ENCODE peak calls at places on chromosome 19, in nine cellular contexts. One of them, this sample, is unnamed.

GRCh38 chr19:30406220-30406944 is 34.2 kb downstream of the ZNF536 start:
- DNase-seq in foreskin fibroblast: peak
- DNase-seq in hepatocyte: peak
- DNase-seq in esophagus squamous epithelium: no peak
- DNase-seq in glutamatergic neuron: no peak
- DNase-seq in astrocyte of the spinal cord: no peak
- DNase-seq in ascending aorta: no peak
- DNase-seq in CD4-positive, alpha-beta T cell: no peak
- DNase-seq in B cell: no peak
- DNase-seq in this sample: peak

GRCh38 chr19:38713227-38713649 is 31.0 kb downstream of the CAPN12 start:
- DNase-seq in B cell: no peak
- DNase-seq in esophagus squamous epithelium: no peak
- DNase-seq in foreskin fibroblast: peak
- DNase-seq in glutamatergic neuron: no peak
- DNase-seq in hepatocyte: no peak
- DNase-seq in ascending aorta: no peak
- DNase-seq in astrocyte of the spinal cord: no peak
- DNase-seq in CD4-positive, alpha-beta T cell: no peak
- DNase-seq in this sample: no peak

GRCh38 chr19:7366701-7367420 is 18.1 kb downstream of the ARHGEF18 start:
- DNase-seq in CD4-positive, alpha-beta T cell: no peak
- DNase-seq in hepatocyte: no peak
- DNase-seq in astrocyte of the spinal cord: peak
- DNase-seq in B cell: peak
- DNase-seq in foreskin fibroblast: peak
- DNase-seq in ascending aorta: no peak
- DNase-seq in esophagus squamous epithelium: no peak
- DNase-seq in glutamatergic neuron: no peak
- DNase-seq in this sample: no peak

GRCh38 chr19:29372921-29373797 is 152.6 kb upstream of the VSTM2B start:
- DNase-seq in ascending aorta: no peak
- DNase-seq in esophagus squamous epithelium: no peak
- DNase-seq in glutamatergic neuron: no peak
- DNase-seq in B cell: no peak
- DNase-seq in hepatocyte: peak
- DNase-seq in CD4-positive, alpha-beta T cell: no peak
- DNase-seq in astrocyte of the spinal cord: no peak
- DNase-seq in foreskin fibroblast: no peak
- DNase-seq in this sample: peak

GRCh38 chr19:13079542-13079986 is 23.1 kb downstream of the LYL1 start:
- DNase-seq in glutamatergic neuron: peak
- DNase-seq in B cell: no peak
- DNase-seq in hepatocyte: peak
- DNase-seq in esophagus squamous epithelium: no peak
- DNase-seq in CD4-positive, alpha-beta T cell: no peak
- DNase-seq in astrocyte of the spinal cord: peak
- DNase-seq in ascending aorta: no peak
- DNase-seq in foreskin fibroblast: peak
- DNase-seq in this sample: no peak

GRCh38 chr19:3184847-3185481 is 766 bp upstream of the NCLN start:
- DNase-seq in foreskin fibroblast: peak
- DNase-seq in astrocyte of the spinal cord: no peak
- DNase-seq in esophagus squamous epithelium: peak
- DNase-seq in B cell: no peak
- DNase-seq in hepatocyte: peak
- DNase-seq in glutamatergic neuron: peak
- DNase-seq in CD4-positive, alpha-beta T cell: peak
- DNase-seq in ascending aorta: peak
- DNase-seq in this sample: no peak

GRCh38 chr19:1874554-1875185 is 10.6 kb downstream of the ABHD17A start:
- DNase-seq in foreskin fibroblast: no peak
- DNase-seq in astrocyte of the spinal cord: no peak
- DNase-seq in ascending aorta: no peak
- DNase-seq in esophagus squamous epithelium: no peak
- DNase-seq in hepatocyte: no peak
- DNase-seq in glutamatergic neuron: no peak
- DNase-seq in B cell: no peak
- DNase-seq in CD4-positive, alpha-beta T cell: no peak
- DNase-seq in this sample: no peak

GRCh38 chr19:19226663-19227062 is 14.9 kb downstream of the NCAN start:
- DNase-seq in CD4-positive, alpha-beta T cell: no peak
- DNase-seq in foreskin fibroblast: no peak
- DNase-seq in astrocyte of the spinal cord: no peak
- DNase-seq in hepatocyte: no peak
- DNase-seq in B cell: no peak
- DNase-seq in esophagus squamous epithelium: no peak
- DNase-seq in ascending aorta: no peak
- DNase-seq in glutamatergic neuron: no peak
- DNase-seq in this sample: no peak

GRCh38 chr19:40312533-40312932 is 27.4 kb upstream of the AKT2 start:
- DNase-seq in foreskin fibroblast: no peak
- DNase-seq in esophagus squamous epithelium: no peak
- DNase-seq in glutamatergic neuron: no peak
- DNase-seq in astrocyte of the spinal cord: no peak
- DNase-seq in hepatocyte: no peak
- DNase-seq in CD4-positive, alpha-beta T cell: no peak
- DNase-seq in B cell: no peak
- DNase-seq in ascending aorta: no peak
- DNase-seq in this sample: no peak

GRCh38 chr19:34991542-34992333 is 8.4 kb upstream of the GRAMD1A start:
- DNase-seq in esophagus squamous epithelium: no peak
- DNase-seq in ascending aorta: no peak
- DNase-seq in hepatocyte: no peak
- DNase-seq in B cell: no peak
- DNase-seq in CD4-positive, alpha-beta T cell: no peak
- DNase-seq in glutamatergic neuron: no peak
- DNase-seq in astrocyte of the spinal cord: no peak
- DNase-seq in foreskin fibroblast: no peak
- DNase-seq in this sample: no peak

DNA sequence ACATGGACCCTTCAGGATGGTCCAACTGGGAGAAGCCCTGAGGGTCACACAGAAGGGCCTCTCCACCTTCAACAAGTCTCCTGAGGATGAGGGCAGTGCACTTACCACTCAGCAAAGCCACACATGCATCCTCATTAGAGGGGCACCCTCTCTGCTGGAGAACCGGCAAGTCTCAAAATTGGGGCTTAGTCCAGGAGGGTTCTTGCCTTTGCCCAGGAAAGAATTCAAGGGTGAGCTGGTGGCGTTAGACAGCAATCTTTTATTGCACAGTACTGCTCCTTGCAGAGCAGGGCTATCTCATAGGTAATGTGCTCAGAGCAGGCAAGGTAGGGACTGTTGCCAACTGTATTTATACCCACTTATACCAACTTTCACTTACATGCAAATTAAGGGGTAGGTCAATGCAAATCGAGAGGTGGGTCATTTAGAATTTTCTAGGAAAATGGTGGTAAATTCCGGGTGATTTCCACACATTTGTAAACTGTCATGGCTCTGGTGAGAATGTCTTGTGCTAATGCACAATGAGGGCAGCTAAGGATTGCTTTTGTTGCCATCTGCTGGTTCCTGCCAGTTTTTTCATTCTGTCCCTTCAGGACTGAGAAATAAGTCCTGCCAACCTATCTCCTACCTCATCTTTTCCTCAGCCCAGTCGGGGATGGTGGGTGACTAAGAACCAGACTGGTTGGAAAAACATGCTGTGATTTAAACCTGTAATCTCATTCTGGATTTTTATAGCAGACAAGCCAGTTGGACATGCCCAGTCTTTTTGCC is 27.8 kb upstream of the IGSF23 start:
- DNase-seq in CD4-positive, alpha-beta T cell: no peak
- DNase-seq in glutamatergic neuron: no peak
- DNase-seq in B cell: no peak
- DNase-seq in astrocyte of the spinal cord: peak
- DNase-seq in hepatocyte: no peak
- DNase-seq in esophagus squamous epithelium: no peak
- DNase-seq in ascending aorta: no peak
- DNase-seq in foreskin fibroblast: peak
- DNase-seq in this sample: no peak
- TF ChIP-seq CTCF in CD4-positive, alpha-beta T cell: no peak
- TF ChIP-seq CTCF in glutamatergic neuron: no peak
- TF ChIP-seq CTCF in B cell: no peak
- TF ChIP-seq CTCF in astrocyte of the spinal cord: no peak
- TF ChIP-seq CTCF in hepatocyte: peak
- TF ChIP-seq CTCF in esophagus squamous epithelium: no peak
- TF ChIP-seq CTCF in ascending aorta: no peak
- TF ChIP-seq CTCF in foreskin fibroblast: no peak
- TF ChIP-seq CTCF in this sample: no peak

GRCh38 chr19:37313335-37313627 is 57.6 kb upstream of the ZNF527 start:
- DNase-seq in B cell: no peak
- DNase-seq in glutamatergic neuron: no peak
- DNase-seq in CD4-positive, alpha-beta T cell: no peak
- DNase-seq in hepatocyte: no peak
- DNase-seq in ascending aorta: no peak
- DNase-seq in esophagus squamous epithelium: no peak
- DNase-seq in astrocyte of the spinal cord: no peak
- DNase-seq in foreskin fibroblast: peak
- DNase-seq in this sample: no peak

GRCh38 chr19:37317403-37318209 is 53.3 kb upstream of the ZNF527 start:
- DNase-seq in foreskin fibroblast: peak
- DNase-seq in CD4-positive, alpha-beta T cell: peak
- DNase-seq in glutamatergic neuron: peak
- DNase-seq in astrocyte of the spinal cord: peak
- DNase-seq in hepatocyte: peak
- DNase-seq in esophagus squamous epithelium: peak
- DNase-seq in B cell: peak
- DNase-seq in ascending aorta: peak
- DNase-seq in this sample: peak
- TF ChIP-seq CTCF in foreskin fibroblast: peak
- TF ChIP-seq CTCF in CD4-positive, alpha-beta T cell: peak
- TF ChIP-seq CTCF in glutamatergic neuron: no peak
- TF ChIP-seq CTCF in astrocyte of the spinal cord: peak
- TF ChIP-seq CTCF in hepatocyte: peak
- TF ChIP-seq CTCF in esophagus squamous epithelium: peak
- TF ChIP-seq CTCF in B cell: peak
- TF ChIP-seq CTCF in ascending aorta: no peak
- TF ChIP-seq CTCF in this sample: peak

GRCh38 chr19:10830370-10830769 is 5.6 kb downstream of the TMED1 start:
- DNase-seq in B cell: no peak
- DNase-seq in foreskin fibroblast: no peak
- DNase-seq in ascending aorta: no peak
- DNase-seq in hepatocyte: no peak
- DNase-seq in CD4-positive, alpha-beta T cell: no peak
- DNase-seq in glutamatergic neuron: no peak
- DNase-seq in astrocyte of the spinal cord: no peak
- DNase-seq in esophagus squamous epithelium: no peak
- DNase-seq in this sample: no peak

GRCh38 chr19:10830941-10831779 is 4.9 kb downstream of the TMED1 start:
- DNase-seq in ascending aorta: no peak
- DNase-seq in astrocyte of the spinal cord: no peak
- DNase-seq in esophagus squamous epithelium: no peak
- DNase-seq in CD4-positive, alpha-beta T cell: no peak
- DNase-seq in glutamatergic neuron: no peak
- DNase-seq in B cell: no peak
- DNase-seq in hepatocyte: no peak
- DNase-seq in foreskin fibroblast: no peak
- DNase-seq in this sample: no peak

GRCh38 chr19:10829967-10830366 is 6.0 kb downstream of the TMED1 start:
- DNase-seq in astrocyte of the spinal cord: no peak
- DNase-seq in ascending aorta: no peak
- DNase-seq in foreskin fibroblast: no peak
- DNase-seq in esophagus squamous epithelium: no peak
- DNase-seq in CD4-positive, alpha-beta T cell: no peak
- DNase-seq in B cell: no peak
- DNase-seq in glutamatergic neuron: no peak
- DNase-seq in hepatocyte: no peak
- DNase-seq in this sample: no peak

GRCh38 chr19:10826846-10827245 is 9.2 kb downstream of the TMED1 start:
- DNase-seq in hepatocyte: no peak
- DNase-seq in CD4-positive, alpha-beta T cell: no peak
- DNase-seq in esophagus squamous epithelium: no peak
- DNase-seq in ascending aorta: no peak
- DNase-seq in glutamatergic neuron: no peak
- DNase-seq in foreskin fibroblast: no peak
- DNase-seq in astrocyte of the spinal cord: no peak
- DNase-seq in B cell: no peak
- DNase-seq in this sample: no peak

DNA sequence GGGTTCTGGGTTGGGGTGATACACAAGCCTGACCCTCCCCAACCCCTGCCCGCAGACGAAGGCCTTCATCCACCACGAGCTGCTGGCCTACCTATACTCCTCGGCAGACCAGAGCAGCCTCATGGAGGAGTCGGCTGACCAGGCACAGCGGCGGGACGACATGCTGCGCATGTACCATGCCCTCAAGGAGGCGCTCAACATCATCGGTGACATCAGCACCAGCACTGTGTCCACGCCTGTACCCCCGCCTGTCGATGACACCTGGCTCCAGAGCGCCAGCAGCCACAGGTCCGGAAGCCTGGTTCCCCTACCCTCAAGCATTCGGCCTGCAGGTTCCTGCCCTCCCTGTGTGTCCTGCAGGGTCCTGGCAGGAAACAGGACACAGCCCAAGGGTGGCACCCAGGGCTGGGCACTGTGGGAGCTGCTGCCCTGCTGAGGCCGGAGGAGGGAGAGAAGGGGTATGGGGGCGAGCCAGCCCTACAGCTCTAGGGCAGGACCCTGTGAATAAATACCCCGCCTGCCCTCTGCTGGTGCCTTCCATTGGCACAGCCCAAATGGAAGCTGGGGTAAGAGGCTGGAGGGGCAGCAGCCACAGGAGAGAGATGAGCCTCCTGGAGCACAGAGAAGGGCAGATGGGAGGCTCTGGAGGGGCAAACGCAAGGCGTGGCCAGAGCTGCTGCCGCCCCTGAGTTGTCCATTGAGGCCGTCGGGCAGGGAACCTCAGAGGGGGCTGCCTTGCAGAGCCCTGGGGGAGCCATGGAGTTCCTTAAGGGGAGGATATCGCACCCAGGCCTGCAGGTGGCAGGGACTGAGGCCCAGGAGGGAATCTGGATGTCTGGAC is 6.8 kb downstream of the TMED1 start:
- DNase-seq in B cell: no peak
- DNase-seq in astrocyte of the spinal cord: no peak
- DNase-seq in foreskin fibroblast: no peak
- DNase-seq in ascending aorta: no peak
- DNase-seq in esophagus squamous epithelium: no peak
- DNase-seq in glutamatergic neuron: no peak
- DNase-seq in hepatocyte: no peak
- DNase-seq in CD4-positive, alpha-beta T cell: no peak
- DNase-seq in this sample: no peak
- TF ChIP-seq CTCF in B cell: peak
- TF ChIP-seq CTCF in astrocyte of the spinal cord: peak
- TF ChIP-seq CTCF in foreskin fibroblast: peak
- TF ChIP-seq CTCF in ascending aorta: no peak
- TF ChIP-seq CTCF in esophagus squamous epithelium: no peak
- TF ChIP-seq CTCF in glutamatergic neuron: no peak
- TF ChIP-seq CTCF in hepatocyte: no peak
- TF ChIP-seq CTCF in CD4-positive, alpha-beta T cell: no peak
- TF ChIP-seq CTCF in this sample: peak

GRCh38 chr19:49149652-49150105 is 5.5 kb downstream of the HRC start:
- DNase-seq in glutamatergic neuron: peak
- DNase-seq in astrocyte of the spinal cord: peak
- DNase-seq in B cell: no peak
- DNase-seq in CD4-positive, alpha-beta T cell: no peak
- DNase-seq in ascending aorta: no peak
- DNase-seq in hepatocyte: peak
- DNase-seq in foreskin fibroblast: peak
- DNase-seq in esophagus squamous epithelium: no peak
- DNase-seq in this sample: peak
- TF ChIP-seq CTCF in glutamatergic neuron: no peak
- TF ChIP-seq CTCF in astrocyte of the spinal cord: no peak
- TF ChIP-seq CTCF in B cell: no peak
- TF ChIP-seq CTCF in CD4-positive, alpha-beta T cell: no peak
- TF ChIP-seq CTCF in ascending aorta: peak
- TF ChIP-seq CTCF in hepatocyte: no peak
- TF ChIP-seq CTCF in foreskin fibroblast: no peak
- TF ChIP-seq CTCF in esophagus squamous epithelium: no peak
- TF ChIP-seq CTCF in this sample: no peak

GRCh38 chr19:48190288-48191284 is 20.1 kb downstream of the ZSWIM9 start:
- DNase-seq in hepatocyte: peak
- DNase-seq in B cell: peak
- DNase-seq in astrocyte of the spinal cord: peak
- DNase-seq in foreskin fibroblast: peak
- DNase-seq in ascending aorta: no peak
- DNase-seq in esophagus squamous epithelium: no peak
- DNase-seq in CD4-positive, alpha-beta T cell: peak
- DNase-seq in glutamatergic neuron: peak
- DNase-seq in this sample: peak
- TF ChIP-seq CTCF in hepatocyte: peak
- TF ChIP-seq CTCF in B cell: peak
- TF ChIP-seq CTCF in astrocyte of the spinal cord: peak
- TF ChIP-seq CTCF in foreskin fibroblast: no peak
- TF ChIP-seq CTCF in ascending aorta: no peak
- TF ChIP-seq CTCF in esophagus squamous epithelium: peak
- TF ChIP-seq CTCF in CD4-positive, alpha-beta T cell: no peak
- TF ChIP-seq CTCF in glutamatergic neuron: peak
- TF ChIP-seq CTCF in this sample: peak